ENCODE peak calls at places on chromosomes 11 and 22, in five cellular contexts. V is uterus, X is tibial artery, W is heart left ventricle, S is GM23338. M is an unnamed sample.

GRCh38 chr11:120285256-120285655 is 39.8 kb upstream of the TLCD5 start:
- DNase-seq in V (no peak), X (no peak), W (no peak), S (no peak), M (no peak)

GRCh38 chr11:65476632-65477270 is 22.1 kb upstream of the MALAT1 start:
- DNase-seq in V (peak; percentile 56), X (peak; percentile 72), W (no peak), S (no peak), M (peak; percentile 38)

GRCh38 chr11:71355266-71355665 is 92.9 kb downstream of the DHCR7 start:
- DNase-seq in V (no peak), X (no peak), W (no peak), S (no peak), M (no peak)

GRCh38 chr11:131465746-131466145 is 95.3 kb downstream of the NTM start:
- DNase-seq in V (no peak), X (no peak), W (no peak), S (peak; percentile 91), M (no peak)

GRCh38 chr11:118263694-118264567 is at the start of gene MPZL2:
- DNase-seq in V (peak; percentile 31), X (no peak), W (peak; percentile 31), S (peak; percentile 76), M (no peak)

GRCh38 chr11:19315511-19315910 is 74.8 kb upstream of the E2F8 start:
- DNase-seq in V (no peak), X (no peak), W (no peak), S (no peak), M (no peak)

GRCh38 chr11:11070976-11071375 is 213.1 kb upstream of the ZBED5 start:
- DNase-seq in V (no peak), X (no peak), W (no peak), S (no peak), M (no peak)

GRCh38 chr22:42773161-42773560 is 52.5 kb upstream of the A4GALT start:
- DNase-seq in V (no peak), X (no peak), W (no peak), S (no peak), M (no peak)

GRCh38 chr22:39311592-39312400 is 7.6 kb downstream of the RPL3 start:
- DNase-seq in V (no peak), X (no peak), W (peak; percentile 36), S (peak; percentile 60), M (no peak)

GRCh38 chr11:129458278-129458677 is 82.6 kb downstream of the BARX2 start:
- DNase-seq in V (no peak), X (no peak), W (no peak), S (no peak), M (no peak)

GRCh38 chr22:44988671-44989070 is 21.1 kb downstream of the PHF21B start:
- DNase-seq in V (no peak), X (no peak), W (no peak), S (no peak), M (no peak)

GRCh38 chr11:84884836-84885235 is 742.3 kb downstream of the DLG2 start:
- DNase-seq in V (no peak), X (no peak), W (no peak), S (no peak), M (no peak)
- TF ChIP-seq CTCF in V (no peak), X (no peak), W (no peak), S (no peak), M (no peak)

GRCh38 chr22:49452362-49452946 is 375.2 kb downstream of the BRD1 start:
- DNase-seq in V (no peak), X (no peak), W (no peak), S (no peak), M (no peak)

GRCh38 chr22:49449377-49449776 is 378.3 kb downstream of the BRD1 start:
- DNase-seq in V (no peak), X (no peak), W (no peak), S (no peak), M (no peak)

GRCh38 chr22:49449811-49450386 is 377.8 kb downstream of the BRD1 start:
- DNase-seq in V (no peak), X (no peak), W (no peak), S (no peak), M (no peak)

GRCh38 chr22:49451070-49451840 is 376.4 kb downstream of the BRD1 start:
- DNase-seq in V (no peak), X (no peak), W (no peak), S (no peak), M (no peak)

GRCh38 chr22:49450521-49450920 is 377.2 kb downstream of the BRD1 start:
- DNase-seq in V (no peak), X (no peak), W (no peak), S (no peak), M (no peak)
- H3K4me3 ChIP-seq in V (no peak overlapping the region), X (no peak overlapping the region), W (no peak overlapping the region), S (no peak overlapping the region), M (no peak overlapping the region)

DNA sequence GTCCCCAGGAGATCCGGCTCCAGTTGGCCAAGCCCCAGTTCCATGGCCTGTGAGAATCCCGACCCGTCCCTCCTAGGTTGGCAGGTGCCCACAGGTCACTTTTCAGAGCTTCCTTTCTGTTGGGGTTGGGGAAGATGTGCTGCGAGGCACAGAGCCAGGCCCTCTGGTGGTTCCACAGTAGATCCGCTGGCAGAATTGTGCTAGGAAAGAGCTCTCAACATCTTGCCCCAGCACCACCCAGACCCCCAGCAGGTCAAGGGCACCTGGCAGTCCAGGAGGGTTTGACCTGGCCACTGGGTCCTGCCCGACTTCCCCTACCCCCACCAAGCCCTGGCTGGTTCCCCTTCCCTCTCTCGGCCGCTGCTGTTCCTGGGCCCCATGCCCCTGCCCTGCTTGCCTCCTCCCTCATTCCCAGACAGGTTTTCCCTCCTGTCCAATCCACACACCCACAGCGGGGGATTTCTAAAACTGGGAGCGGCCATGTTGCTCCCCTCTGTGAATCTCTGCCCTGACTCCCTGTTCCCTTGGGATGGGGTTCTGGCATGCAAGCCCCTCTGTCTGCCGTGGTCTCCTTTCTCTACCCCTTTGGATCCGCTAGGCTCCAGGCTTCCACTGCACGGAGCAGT is 26.2 kb upstream of the GCAT start:
- DNase-seq in V (peak; percentile 60), X (no peak), W (no peak), S (peak; percentile 66), M (no peak)
- TF ChIP-seq CTCF in V (peak; percentile 10), X (no peak), W (no peak), S (peak; percentile 50), M (peak; percentile 36)

DNA sequence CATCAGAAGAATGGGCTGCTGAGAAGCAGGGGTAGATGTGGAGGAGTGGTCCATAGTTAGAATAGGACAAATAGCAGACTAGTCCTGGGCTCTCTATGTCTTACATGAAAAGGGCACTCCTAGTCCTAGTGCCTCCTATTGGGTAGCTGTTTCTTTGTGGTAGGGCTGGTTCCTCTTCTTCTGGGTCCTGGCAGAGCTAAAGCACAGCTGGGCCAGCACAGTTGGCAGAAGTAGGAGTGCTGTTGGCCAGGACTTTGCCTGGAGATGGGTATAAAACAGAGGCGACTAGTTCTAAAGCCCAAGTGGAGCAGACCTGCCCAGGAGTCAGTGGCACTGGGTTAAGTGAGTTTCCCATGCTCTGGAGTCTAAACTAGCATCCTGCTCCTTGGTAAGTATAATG is 55.2 kb downstream of the PPFIBP2 start:
- DNase-seq in V (no peak), X (no peak), W (no peak), S (no peak), M (no peak)
- H3K4me3 ChIP-seq in V (no peak overlapping the region), X (no peak overlapping the region), W (no peak overlapping the region), S (no peak overlapping the region), M (no peak overlapping the region)